ENCODE peak calls at places on chromosomes 4 and X, in ten cellular contexts. I is hepatocyte, E is A549, W is IMR-90, Y is right cardiac atrium, C is ascending aorta, U is kidney, O is GM12865, Q is Caco-2, T is heart left ventricle. Z is an unnamed sample.
A peak's percentile ranks its signal among the peaks of the same experiment; 100 is the strongest.

GRCh38 chrX:136767104-136767941 is 13.4 kb downstream of the ARHGEF6 start:
- DNase-seq in C (no peak), O (peak; percentile 79), T (peak; percentile 80), W (peak; percentile 37), Q (no peak), E (peak; percentile 53), I (peak; percentile 57), U (peak; percentile 83), Y (peak; percentile 87), Z (peak; percentile 47)

GRCh38 chrX:151912221-151912620 is 468 bp upstream of the MAGEA4 start:
- DNase-seq in W (no peak), O (no peak), Q (no peak), U (no peak), Y (no peak), I (no peak), E (no peak), C (no peak), T (no peak), Z (no peak)

GRCh38 chrX:148298737-148299136 is 201.7 kb upstream of the AFF2 start:
- DNase-seq in E (no peak), Y (no peak), W (no peak), U (no peak), Q (no peak), T (no peak), O (no peak), I (no peak), C (no peak), Z (no peak)

GRCh38 chr4:55910140-55910539 is 38.6 kb upstream of the CEP135 start:
- DNase-seq in W (peak; percentile 68), O (no peak), E (no peak), C (no peak), U (no peak), Q (no peak), T (no peak), Y (no peak), I (no peak), Z (no peak)

GRCh38 chr4:81257841-81258240 is 42.8 kb upstream of the PRKG2 start:
- DNase-seq in O (no peak), U (no peak), T (no peak), C (no peak), Q (no peak), W (no peak), E (no peak), I (no peak), Y (no peak), Z (no peak)

GRCh38 chr4:128538111-128538882 is 250.7 kb upstream of the PGRMC2 start:
- DNase-seq in E (no peak), Y (no peak), W (no peak), I (no peak), O (no peak), C (no peak), U (no peak), T (no peak), Q (no peak), Z (no peak)

GRCh38 chr4:26821677-26822503 is 38.8 kb upstream of the STIM2 start:
- DNase-seq in Q (no peak), I (peak; percentile 49), C (no peak), W (peak; percentile 20), O (no peak), T (no peak), E (no peak), Y (no peak), U (no peak), Z (no peak)

GRCh38 chrX:151082077-151082948 is 94.1 kb upstream of the GPR50 start:
- DNase-seq in E (peak; percentile 56), I (peak; percentile 80), Q (peak; percentile 47), W (peak; percentile 22), O (peak; percentile 52), C (no peak), U (peak; percentile 82), Y (peak; percentile 79), T (peak; percentile 70), Z (peak; percentile 37)

GRCh38 chr4:84726356-84726755 is 143.4 kb downstream of the CDS1 start:
- DNase-seq in Q (no peak), Y (no peak), I (no peak), O (no peak), C (no peak), E (no peak), U (no peak), W (peak; percentile 8), T (no peak), Z (no peak)

GRCh38 chrX:21986596-21986995 is 45.5 kb upstream of the PHEX start:
- DNase-seq in T (no peak), W (peak; percentile 40), E (no peak), Q (no peak), O (no peak), Y (no peak), C (no peak), I (no peak), U (no peak), Z (no peak)

GRCh38 chr4:60884545-60884944 is 315.6 kb upstream of the ADGRL3 start:
- DNase-seq in T (no peak), O (no peak), W (no peak), Q (no peak), C (no peak), E (no peak), U (no peak), Y (no peak), I (no peak), Z (no peak)

GRCh38 chr4:3207531-3208037 is 41.4 kb upstream of the MSANTD1 start:
- DNase-seq in Y (no peak), U (no peak), W (peak; percentile 15), E (no peak), O (no peak), T (no peak), Q (no peak), I (peak; percentile 23), C (no peak), Z (peak; percentile 78)

DNA sequence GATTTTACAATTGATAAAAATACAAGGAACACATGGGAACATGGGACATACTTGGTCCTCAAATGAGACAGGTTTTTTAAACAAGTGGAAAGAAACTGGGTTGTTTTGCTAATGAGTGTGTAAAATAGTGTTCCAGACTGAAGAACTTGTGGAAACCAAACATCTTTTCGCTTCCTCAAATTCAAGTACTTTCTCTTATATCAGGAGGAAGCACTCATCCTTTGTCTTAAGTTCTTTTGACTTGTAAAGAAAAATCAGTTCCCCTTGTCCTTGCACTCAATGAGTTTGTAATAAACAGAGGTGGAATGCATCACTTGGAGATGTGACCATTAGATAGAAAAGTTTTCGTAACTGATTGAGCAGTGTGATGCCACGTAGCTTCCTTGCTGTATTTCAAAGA is 101.2 kb downstream of the PHOX2B start:
- DNase-seq in Y (no peak), C (no peak), Q (no peak), E (no peak), O (no peak), I (no peak), W (no peak), T (no peak), U (no peak), Z (no peak)
- H3K4me3 ChIP-seq in Y (no peak overlapping the region), C (no peak overlapping the region), Q (no peak overlapping the region), E (no peak overlapping the region), O (no peak overlapping the region), I (no peak overlapping the region), W (no peak overlapping the region), T (no peak overlapping the region), U (no peak overlapping the region), Z (no peak overlapping the region)

GRCh38 chr4:40446785-40447184 is 111.7 kb downstream of the CHRNA9 start:
- DNase-seq in I (peak; percentile 44), U (no peak), W (peak; percentile 15), Y (no peak), T (no peak), C (no peak), O (no peak), E (no peak), Q (no peak), Z (no peak)

GRCh38 chr4:40441415-40441814 is 106.3 kb downstream of the CHRNA9 start:
- DNase-seq in Y (no peak), U (no peak), I (no peak), E (no peak), Q (no peak), W (no peak), O (no peak), T (no peak), C (no peak), Z (no peak)

GRCh38 chr4:40448875-40449274 is 113.7 kb downstream of the CHRNA9 start:
- DNase-seq in E (no peak), Q (no peak), I (peak; percentile 34), Y (no peak), W (no peak), T (no peak), U (no peak), O (no peak), C (no peak), Z (no peak)

GRCh38 chr4:40445671-40446070 is 110.5 kb downstream of the CHRNA9 start:
- DNase-seq in Y (no peak), W (no peak), C (no peak), U (no peak), I (no peak), O (no peak), E (no peak), Q (no peak), T (no peak), Z (no peak)
- H3K4me3 ChIP-seq in Y (no peak overlapping the region), W (no peak overlapping the region), C (no peak overlapping the region), U (no peak overlapping the region), I (no peak overlapping the region), O (no peak overlapping the region), E (no peak overlapping the region), Q (no peak overlapping the region), T (no peak overlapping the region), Z (no peak overlapping the region)

GRCh38 chr4:150582881-150583286 is 933 bp downstream of the MAB21L2 start:
- DNase-seq in Q (no peak), U (peak; percentile 67), Y (peak; percentile 56), E (no peak), C (no peak), O (no peak), W (peak; percentile 51), T (peak; percentile 22), I (peak; percentile 38), Z (no peak)

GRCh38 chr4:150581206-150581605 is 745 bp upstream of the MAB21L2 start:
- DNase-seq in E (no peak), T (no peak), O (no peak), C (no peak), Q (no peak), U (no peak), Y (no peak), W (no peak), I (no peak), Z (no peak)

GRCh38 chr4:150582101-150582565 is at the start of gene MAB21L2:
- DNase-seq in W (peak; percentile 46), E (no peak), Y (no peak), C (no peak), Q (no peak), I (peak; percentile 16), T (no peak), U (no peak), O (no peak), Z (no peak)

GRCh38 chr4:150580244-150580643 is 1.7 kb upstream of the MAB21L2 start:
- DNase-seq in T (no peak), I (no peak), Q (no peak), C (no peak), W (no peak), Y (no peak), E (no peak), O (no peak), U (no peak), Z (no peak)

GRCh38 chr4:150581611-150582010 is 340 bp upstream of the MAB21L2 start:
- DNase-seq in C (no peak), I (peak; percentile 63), W (peak; percentile 94), U (no peak), E (no peak), O (no peak), Q (no peak), Y (no peak), T (peak; percentile 38), Z (no peak)
- H3K4me3 ChIP-seq in C (no peak overlapping the region), I (no peak overlapping the region), W (peak overlapping the region; percentile 78), U (no peak overlapping the region), E (no peak overlapping the region), O (no peak overlapping the region), Q (no peak overlapping the region), Y (no peak overlapping the region), T (peak overlapping the region; percentile 59), Z (no peak overlapping the region)

GRCh38 chr4:168408620-168409019 is 71.7 kb downstream of the DDX60L start:
- DNase-seq in T (peak; percentile 76), Q (no peak), C (no peak), O (no peak), E (no peak), Y (peak; percentile 49), I (peak; percentile 79), W (peak; percentile 98), U (no peak), Z (peak; percentile 98)
- H3K4me3 ChIP-seq in T (no peak overlapping the region), Q (no peak overlapping the region), C (no peak overlapping the region), O (no peak overlapping the region), E (no peak overlapping the region), Y (no peak overlapping the region), I (no peak overlapping the region), W (no peak overlapping the region), U (peak overlapping the region; percentile 18), Z (no peak overlapping the region)

Z was measured in fibroblast of villous mesenchyme.